ENCODE peak calls at places on chromosomes 13 and 19, in seven cellular contexts. N is tibial artery; Z is breast epithelium; D is left ventricle myocardium inferior; X is CD8-positive, alpha-beta memory T cell; T is ovary; Y is neural progenitor cell. H is an unnamed sample.
A peak's percentile ranks its signal among the peaks of the same experiment; 100 is the strongest.

GRCh38 chr19:45814851-45815481 is at the start of gene RSPH6A:
- DNase-seq in X (no peak), N (no peak), T (no peak), Z (no peak), Y (peak; percentile 34), D (no peak), H (no peak)

GRCh38 chr19:17136026-17136425 is 60.4 kb downstream of the MYO9B start:
- DNase-seq in Y (peak; percentile 20), D (no peak), Z (no peak), N (no peak), T (no peak), X (no peak), H (no peak)

GRCh38 chr19:5341448-5341820 is 822 bp upstream of the PTPRS start:
- DNase-seq in X (no peak), T (no peak), D (no peak), N (no peak), Y (peak; percentile 8), Z (no peak), H (no peak)

GRCh38 chr19:17765069-17765618 is 13.9 kb downstream of the FCHO1 start:
- DNase-seq in X (no peak), Y (no peak), T (no peak), Z (peak; percentile 44), N (peak; percentile 68), D (peak; percentile 55), H (no peak)

GRCh38 chr19:41997851-41998229 is 3.8 kb upstream of the ATP1A3 start:
- DNase-seq in N (no peak), Y (no peak), Z (no peak), D (no peak), T (no peak), X (no peak), H (no peak)

GRCh38 chr19:7622933-7623685 is 6.2 kb downstream of the XAB2 start:
- DNase-seq in T (no peak), Y (no peak), Z (no peak), X (no peak), N (no peak), D (no peak), H (no peak)

GRCh38 chr13:86446311-86446710 is 647.1 kb upstream of the SLITRK6 start:
- DNase-seq in D (no peak), X (no peak), N (peak; percentile 26), Y (peak; percentile 33), Z (no peak), T (no peak), H (no peak)

GRCh38 chr13:21289475-21289874 is 113.0 kb downstream of the MRPL57 start:
- DNase-seq in Z (no peak), N (no peak), X (no peak), Y (no peak), D (no peak), T (no peak), H (no peak)

GRCh38 chr19:246551-246950 is 44.7 kb downstream of the PLPP2 start:
- DNase-seq in N (no peak), D (no peak), T (no peak), Z (no peak), X (no peak), Y (no peak), H (peak; percentile 2)

GRCh38 chr13:106234656-106235055 is 300.8 kb downstream of the EFNB2 start:
- DNase-seq in Y (peak; percentile 8), X (no peak), D (no peak), T (no peak), N (no peak), Z (no peak), H (no peak)

GRCh38 chr13:41767801-41768200 is 193.1 kb downstream of the VWA8 start:
- DNase-seq in X (no peak), D (no peak), T (no peak), N (no peak), Z (no peak), Y (no peak), H (no peak)

GRCh38 chr13:95212962-95213850 is 88.0 kb downstream of the ABCC4 start:
- DNase-seq in N (no peak), D (no peak), X (no peak), T (no peak), Z (no peak), Y (no peak), H (no peak)

GRCh38 chr13:66663206-66663605 is 566.9 kb downstream of the PCDH9 start:
- DNase-seq in X (no peak), D (no peak), T (no peak), N (no peak), Y (no peak), Z (no peak), H (no peak)

GRCh38 chr19:5691930-5692784 is 2.1 kb downstream of the RPL36 start:
- DNase-seq in T (peak; percentile 30), X (no peak), Y (no peak), Z (no peak), D (no peak), N (no peak), H (no peak)

GRCh38 chr19:1566392-1567115 is 1.6 kb downstream of the MEX3D start:
- DNase-seq in N (peak; percentile 68), T (peak; percentile 79), X (no peak), Z (peak; percentile 72), Y (peak; percentile 94), D (peak; percentile 68), H (no peak)

GRCh38 chr13:95258098-95258497 is 43.2 kb downstream of the ABCC4 start:
- DNase-seq in D (no peak), X (no peak), T (no peak), N (no peak), Z (no peak), Y (no peak), H (no peak)

GRCh38 chr13:37293295-37293694 is 187.8 kb upstream of the CSNK1A1L start:
- DNase-seq in X (no peak), Z (no peak), D (no peak), Y (no peak), N (no peak), T (no peak), H (no peak)

GRCh38 chr13:35720690-35721554 is 244.4 kb upstream of the MAB21L1 start:
- DNase-seq in D (no peak), X (no peak), T (peak; percentile 58), Y (peak; percentile 80), Z (no peak), N (no peak), H (no peak)

DNA sequence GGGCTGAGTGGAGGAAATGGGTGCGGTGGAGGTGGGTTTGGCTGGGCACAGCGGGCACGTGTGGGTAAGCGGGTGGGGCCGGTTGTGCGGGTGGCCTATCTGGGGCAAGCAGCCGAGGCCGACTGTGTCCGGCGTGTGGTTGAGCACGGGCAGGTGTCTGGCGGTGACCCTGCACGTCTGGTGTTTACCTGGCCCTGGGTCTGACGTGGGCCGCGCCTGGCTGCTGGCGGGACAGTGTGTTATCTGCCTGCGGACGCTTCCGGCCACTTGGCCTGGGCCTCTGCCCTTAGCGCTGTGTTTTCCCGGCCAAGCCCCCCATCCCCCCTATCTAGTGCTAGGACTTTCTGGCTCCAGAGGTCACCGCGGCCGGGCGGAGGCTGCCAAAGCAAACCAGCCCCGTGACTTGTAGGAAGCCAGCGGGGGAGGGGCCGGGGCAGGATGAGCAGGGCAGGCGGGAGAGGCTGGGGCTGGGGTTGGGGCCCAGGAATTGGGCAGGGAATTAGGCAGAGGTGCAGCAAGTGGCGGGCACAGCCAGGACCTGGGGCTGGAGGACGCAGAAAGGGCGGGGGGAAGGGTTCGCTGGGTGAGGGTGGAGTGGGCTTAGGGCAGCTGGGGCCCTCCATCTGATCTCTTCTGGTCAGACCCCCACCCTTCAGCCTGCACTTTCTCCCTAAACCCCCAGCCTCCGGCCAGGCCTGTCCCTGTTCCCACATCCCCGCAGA is 534 bp upstream of the HPN start:
- DNase-seq in D (peak; percentile 95), T (peak; percentile 92), Y (peak; percentile 70), X (no peak), Z (peak; percentile 86), N (peak; percentile 93), H (no peak)
- H3K27ac ChIP-seq in D (peak overlapping the region; percentile 89), T (peak overlapping the region; percentile 33), Y (no peak overlapping the region), X (peak overlapping the region; percentile 16), Z (peak overlapping the region; percentile 81), N (peak overlapping the region; percentile 30), H (no peak overlapping the region)

DNA sequence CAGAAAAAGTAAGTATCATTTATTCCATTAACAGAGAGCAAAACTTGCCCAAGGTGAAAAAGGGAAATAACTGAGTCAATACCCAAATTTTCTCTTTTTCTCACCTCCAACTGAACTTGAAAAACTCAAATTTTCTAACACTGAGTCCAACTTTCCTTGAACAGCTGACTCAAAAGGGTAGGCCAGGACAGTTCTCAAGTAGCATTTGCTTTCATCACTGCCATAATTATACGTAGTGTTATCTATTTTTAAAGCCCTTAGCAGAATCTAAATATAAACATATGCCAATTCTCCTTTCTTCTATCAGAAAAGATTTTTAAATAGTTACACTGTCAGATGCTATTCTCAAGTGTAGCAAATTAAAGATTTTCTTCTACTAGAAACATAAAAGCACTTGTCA is 3.5 kb downstream of the N4BP2L2 start:
- DNase-seq in Y (no peak), T (no peak), D (no peak), N (no peak), X (no peak), Z (no peak), H (no peak)
- H3K4me1 ChIP-seq in Y (peaks cover 10% of the 10 kb centered on the region), T (peaks cover 10% of the 10 kb centered on the region), D (peaks cover 90% of the 10 kb centered on the region), N (peaks cover 75% of the 10 kb centered on the region), X (peaks cover 74% of the 10 kb centered on the region), Z (no peaks in the 10 kb centered on the region), H (peaks cover 25% of the 10 kb centered on the region)

GRCh38 chr19:40662925-40663711 is 27.3 kb downstream of the NUMBL start:
- DNase-seq in D (peak; percentile 92), Z (peak; percentile 88), T (peak; percentile 93), Y (peak; percentile 94), X (peak; percentile 93), N (peak; percentile 90), H (peak; percentile 85)
- H3K27ac ChIP-seq in D (peak overlapping the region; percentile 97), Z (peak overlapping the region; percentile 91), T (peak overlapping the region; percentile 65), Y (no peak overlapping the region), X (peak overlapping the region; percentile 59), N (peak overlapping the region; percentile 71), H (peak overlapping the region; percentile 73)

DNA sequence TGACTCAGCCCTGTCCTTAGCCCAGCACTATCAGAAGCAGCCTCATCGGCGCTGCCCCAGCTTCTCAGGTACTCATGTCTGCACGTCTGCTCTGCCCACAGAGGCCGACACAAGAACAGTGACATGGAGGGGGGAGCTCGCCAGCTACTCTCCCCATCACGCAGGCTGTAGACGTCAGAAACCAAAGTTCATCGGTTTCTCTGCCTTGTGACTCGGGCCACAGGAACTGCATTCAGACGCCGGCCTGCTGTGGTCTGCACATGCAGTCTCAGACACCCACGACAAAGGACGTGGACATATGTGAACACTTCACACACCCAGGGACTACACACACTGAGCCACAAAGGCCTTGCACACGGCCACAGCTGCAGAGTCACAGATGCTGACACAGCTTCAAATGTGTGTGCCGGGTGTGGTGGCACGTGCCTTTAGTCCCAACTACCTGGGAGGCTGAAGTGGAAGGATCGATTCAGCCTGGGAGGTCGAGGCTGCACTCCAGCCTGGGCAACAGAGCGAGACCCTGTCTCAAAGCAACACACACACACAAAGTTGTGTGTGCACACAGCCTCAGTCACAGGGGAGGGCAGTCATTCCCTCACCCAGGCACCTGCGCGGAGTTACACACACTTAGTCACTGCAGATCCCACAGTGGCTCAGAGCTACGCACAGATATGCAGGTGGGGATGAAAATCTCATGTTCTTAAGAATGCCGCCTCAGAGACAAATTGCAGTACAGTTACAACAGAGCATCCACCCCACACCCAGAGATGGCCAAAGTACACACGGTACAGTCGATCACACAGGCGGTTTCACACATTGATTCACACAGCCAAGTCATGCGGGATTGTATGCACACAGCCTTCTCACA is 4.9 kb upstream of the ZFP36 start:
- DNase-seq in Y (peak; percentile 13), D (no peak), N (peak; percentile 64), T (peak; percentile 41), X (peak; percentile 81), Z (peak; percentile 63), H (peak; percentile 86)
- H3K4me1 ChIP-seq in Y (peaks cover 14% of the 10 kb centered on the region), D (peaks cover 73% of the 10 kb centered on the region), N (peaks cover 61% of the 10 kb centered on the region), T (peaks cover 8% of the 10 kb centered on the region), X (peaks cover 88% of the 10 kb centered on the region), Z (no peaks in the 10 kb centered on the region), H (peaks cover 69% of the 10 kb centered on the region)